ENCODE peak calls at places on chromosomes 11 and 22, in five cellular contexts. One of them, this sample, is unnamed.

GRCh38 chr11:103927535-103927934 is 108.9 kb upstream of the DDI1 start:
- DNase-seq in brain microvascular endothelial cell: no peak
- DNase-seq in HepG2: no peak
- DNase-seq in osteocyte: no peak
- DNase-seq in neural crest cell: no peak
- DNase-seq in this sample: no peak

GRCh38 chr22:40302149-40302548 is 44.2 kb upstream of the ADSL start:
- DNase-seq in brain microvascular endothelial cell: no peak
- DNase-seq in HepG2: no peak
- DNase-seq in osteocyte: no peak
- DNase-seq in neural crest cell: no peak
- DNase-seq in this sample: no peak

GRCh38 chr11:58513747-58514367 is 6.0 kb upstream of the OR5B21 start:
- DNase-seq in brain microvascular endothelial cell: peak; percentile 65
- DNase-seq in HepG2: peak; percentile 51
- DNase-seq in osteocyte: no peak
- DNase-seq in neural crest cell: peak; percentile 41
- DNase-seq in this sample: peak; percentile 19

GRCh38 chr11:6402561-6402981 is 12.3 kb downstream of the SMPD1 start:
- DNase-seq in brain microvascular endothelial cell: no peak
- DNase-seq in HepG2: no peak
- DNase-seq in osteocyte: no peak
- DNase-seq in neural crest cell: no peak
- DNase-seq in this sample: no peak

GRCh38 chr11:123132881-123133280 is 62.2 kb downstream of the CLMP start:
- DNase-seq in brain microvascular endothelial cell: no peak
- DNase-seq in HepG2: no peak
- DNase-seq in osteocyte: no peak
- DNase-seq in neural crest cell: no peak
- DNase-seq in this sample: no peak

GRCh38 chr11:16356057-16356750 is at the start of gene SOX6:
- DNase-seq in brain microvascular endothelial cell: peak; percentile 5
- DNase-seq in HepG2: peak; percentile 94
- DNase-seq in osteocyte: no peak
- DNase-seq in neural crest cell: no peak
- DNase-seq in this sample: no peak

GRCh38 chr22:46068908-46069481 is 81.3 kb upstream of the PPARA start:
- DNase-seq in brain microvascular endothelial cell: no peak
- DNase-seq in HepG2: no peak
- DNase-seq in osteocyte: no peak
- DNase-seq in neural crest cell: no peak
- DNase-seq in this sample: no peak

GRCh38 chr11:9577551-9577950 is 4.1 kb downstream of the WEE1 start:
- DNase-seq in brain microvascular endothelial cell: peak; percentile 36
- DNase-seq in HepG2: no peak
- DNase-seq in osteocyte: no peak
- DNase-seq in neural crest cell: no peak
- DNase-seq in this sample: no peak

GRCh38 chr22:24400726-24401596 is 26.4 kb upstream of the ADORA2A start:
- DNase-seq in brain microvascular endothelial cell: no peak
- DNase-seq in HepG2: no peak
- DNase-seq in osteocyte: no peak
- DNase-seq in neural crest cell: no peak
- DNase-seq in this sample: no peak

GRCh38 chr22:49592780-49593501 is 234.7 kb downstream of the BRD1 start:
- DNase-seq in brain microvascular endothelial cell: no peak
- DNase-seq in HepG2: no peak
- DNase-seq in osteocyte: no peak
- DNase-seq in neural crest cell: no peak
- DNase-seq in this sample: no peak

GRCh38 chr11:115993613-115994012 is 489.4 kb upstream of the CADM1 start:
- DNase-seq in brain microvascular endothelial cell: no peak
- DNase-seq in HepG2: no peak
- DNase-seq in osteocyte: no peak
- DNase-seq in neural crest cell: no peak
- DNase-seq in this sample: no peak

GRCh38 chr22:19776433-19777031 is 16.0 kb downstream of the TBX1 start:
- DNase-seq in brain microvascular endothelial cell: no peak
- DNase-seq in HepG2: no peak
- DNase-seq in osteocyte: no peak
- DNase-seq in neural crest cell: no peak
- DNase-seq in this sample: no peak

GRCh38 chr22:39674536-39674935 is 104.0 kb downstream of the CACNA1I start:
- DNase-seq in brain microvascular endothelial cell: no peak
- DNase-seq in HepG2: no peak
- DNase-seq in osteocyte: no peak
- DNase-seq in neural crest cell: no peak
- DNase-seq in this sample: no peak

GRCh38 chr11:19259487-19260345 is 19.0 kb upstream of the E2F8 start:
- DNase-seq in brain microvascular endothelial cell: peak; percentile 52
- DNase-seq in HepG2: no peak
- DNase-seq in osteocyte: no peak
- DNase-seq in neural crest cell: peak; percentile 66
- DNase-seq in this sample: peak; percentile 19

GRCh38 chr11:72719144-72719543 is 33.1 kb downstream of the ARAP1 start:
- DNase-seq in brain microvascular endothelial cell: no peak
- DNase-seq in HepG2: no peak
- DNase-seq in osteocyte: no peak
- DNase-seq in neural crest cell: no peak
- DNase-seq in this sample: no peak

GRCh38 chr11:71147331-71147730 is 105.0 kb downstream of the SHANK2 start:
- DNase-seq in brain microvascular endothelial cell: no peak
- DNase-seq in HepG2: no peak
- DNase-seq in osteocyte: no peak
- DNase-seq in neural crest cell: no peak
- DNase-seq in this sample: no peak

GRCh38 chr11:129223701-129224149 is 31.6 kb upstream of the ARHGAP32 start:
- DNase-seq in brain microvascular endothelial cell: no peak
- DNase-seq in HepG2: no peak
- DNase-seq in osteocyte: no peak
- DNase-seq in neural crest cell: no peak
- DNase-seq in this sample: peak; percentile 19

GRCh38 chr11:12813371-12814225 is 139.4 kb downstream of the TEAD1 start:
- DNase-seq in brain microvascular endothelial cell: peak; percentile 63
- DNase-seq in HepG2: no peak
- DNase-seq in osteocyte: no peak
- DNase-seq in neural crest cell: no peak
- DNase-seq in this sample: no peak

DNA sequence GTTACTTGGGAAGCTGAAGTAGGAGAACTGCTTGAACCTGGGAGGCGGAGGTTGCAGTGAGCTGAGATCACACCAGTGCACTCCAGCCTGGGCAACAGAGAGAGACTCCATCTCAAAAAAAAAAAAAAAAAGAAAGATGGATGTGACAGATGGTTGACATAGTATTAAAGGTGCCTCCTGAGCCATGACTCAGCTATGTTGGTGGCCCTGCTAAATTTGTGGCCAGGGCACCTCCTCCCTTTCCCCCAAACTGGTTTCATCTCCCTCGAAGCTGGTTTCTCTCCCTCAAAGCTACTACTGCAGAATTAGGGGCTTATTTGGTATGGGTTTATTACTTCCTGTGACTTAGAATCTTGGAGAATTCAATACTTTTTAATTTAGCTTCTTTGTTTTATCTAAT is 31.5 kb downstream of the SDHD start:
- DNase-seq in brain microvascular endothelial cell: no peak
- DNase-seq in HepG2: no peak
- DNase-seq in osteocyte: no peak
- DNase-seq in neural crest cell: no peak
- DNase-seq in this sample: no peak
- TF ChIP-seq CTCF in brain microvascular endothelial cell: no peak
- TF ChIP-seq CTCF in HepG2: no peak
- TF ChIP-seq CTCF in osteocyte: no peak
- TF ChIP-seq CTCF in neural crest cell: no peak
- TF ChIP-seq CTCF in this sample: no peak

GRCh38 chr11:61163714-61164609 is 2.7 kb upstream of the VPS37C start:
- DNase-seq in brain microvascular endothelial cell: no peak
- DNase-seq in HepG2: no peak
- DNase-seq in osteocyte: no peak
- DNase-seq in neural crest cell: no peak
- DNase-seq in this sample: no peak

GRCh38 chr11:61158691-61159381 is 2.4 kb downstream of the VPS37C start:
- DNase-seq in brain microvascular endothelial cell: peak; percentile 32
- DNase-seq in HepG2: no peak
- DNase-seq in osteocyte: no peak
- DNase-seq in neural crest cell: no peak
- DNase-seq in this sample: peak; percentile 22

GRCh38 chr11:61162092-61162935 is 1.1 kb upstream of the VPS37C start:
- DNase-seq in brain microvascular endothelial cell: peak; percentile 23
- DNase-seq in HepG2: peak; percentile 69
- DNase-seq in osteocyte: no peak
- DNase-seq in neural crest cell: no peak
- DNase-seq in this sample: no peak

GRCh38 chr11:61160487-61161189 is 588 bp downstream of the VPS37C start:
- DNase-seq in brain microvascular endothelial cell: no peak
- DNase-seq in HepG2: no peak
- DNase-seq in osteocyte: no peak
- DNase-seq in neural crest cell: no peak
- DNase-seq in this sample: no peak

GRCh38 chr11:61161190-61162091 is at the start of gene VPS37C:
- DNase-seq in brain microvascular endothelial cell: peak; percentile 70
- DNase-seq in HepG2: peak; percentile 69
- DNase-seq in osteocyte: peak; percentile 98
- DNase-seq in neural crest cell: peak; percentile 88
- DNase-seq in this sample: peak; percentile 74
- TF ChIP-seq CTCF in brain microvascular endothelial cell: no peak
- TF ChIP-seq CTCF in HepG2: peak; percentile 2
- TF ChIP-seq CTCF in osteocyte: peak; percentile 37
- TF ChIP-seq CTCF in neural crest cell: no peak
- TF ChIP-seq CTCF in this sample: no peak

GRCh38 chr11:15170698-15171097 is 56.0 kb downstream of the INSC start:
- DNase-seq in brain microvascular endothelial cell: no peak
- DNase-seq in HepG2: no peak
- DNase-seq in osteocyte: no peak
- DNase-seq in neural crest cell: no peak
- DNase-seq in this sample: no peak
- TF ChIP-seq CTCF in brain microvascular endothelial cell: no peak
- TF ChIP-seq CTCF in HepG2: no peak
- TF ChIP-seq CTCF in osteocyte: no peak
- TF ChIP-seq CTCF in neural crest cell: no peak
- TF ChIP-seq CTCF in this sample: no peak

GRCh38 chr11:30333405-30333804 is 10.5 kb downstream of the ARL14EP start:
- DNase-seq in brain microvascular endothelial cell: no peak
- DNase-seq in HepG2: peak; percentile 15
- DNase-seq in osteocyte: no peak
- DNase-seq in neural crest cell: no peak
- DNase-seq in this sample: no peak
- TF ChIP-seq CTCF in brain microvascular endothelial cell: peak; percentile 70
- TF ChIP-seq CTCF in HepG2: peak; percentile 45
- TF ChIP-seq CTCF in osteocyte: peak; percentile 51
- TF ChIP-seq CTCF in neural crest cell: peak; percentile 66
- TF ChIP-seq CTCF in this sample: peak; percentile 31